ENCODE peak calls at places on chromosomes 7 and 10, in four cellular contexts. N is neural progenitor cell, I is MV-4-11, R is HS-27A. A is an unnamed sample.

GRCh38 chr7:70678621-70679251 is 453.2 kb upstream of the GALNT17 start:
- DNase-seq in N (no peak), R (no peak), I (peak; percentile 92), A (no peak)

GRCh38 chr7:74474271-74474865 is 20.7 kb downstream of the GTF2IRD1 start:
- DNase-seq in R (no peak), I (no peak), N (no peak), A (no peak)

GRCh38 chr7:29806131-29806792 is at the start of gene WIPF3:
- DNase-seq in I (no peak), R (no peak), N (peak; percentile 88), A (peak; percentile 75)

GRCh38 chr7:25382175-25382574 is 153.9 kb upstream of the NPVF start:
- DNase-seq in I (no peak), N (no peak), R (no peak), A (no peak)

GRCh38 chr7:116150588-116150987 is 59.8 kb upstream of the TES start:
- DNase-seq in R (no peak), I (peak; percentile 54), N (no peak), A (no peak)

GRCh38 chr7:28038175-28038855 is 142.3 kb downstream of the JAZF1 start:
- DNase-seq in N (no peak), R (no peak), I (no peak), A (no peak)

GRCh38 chr7:28203498-28204240 is 23.1 kb upstream of the JAZF1 start:
- DNase-seq in I (no peak), N (no peak), R (peak; percentile 15), A (no peak)

GRCh38 chr7:144862612-144863319 is 26.9 kb upstream of the TPK1 start:
- DNase-seq in N (no peak), R (no peak), I (no peak), A (no peak)

GRCh38 chr10:101615760-101616116 is 27.6 kb downstream of the DPCD start:
- DNase-seq in R (no peak), I (no peak), N (no peak), A (no peak)

GRCh38 chr7:54839538-54840213 is 80.7 kb upstream of the SEC61G start:
- DNase-seq in N (peak; percentile 71), I (peak; percentile 16), R (peak; percentile 5), A (peak; percentile 86)

GRCh38 chr7:99739699-99740572 is 4.9 kb upstream of the CYP3A7 start:
- DNase-seq in I (no peak), N (no peak), R (no peak), A (no peak)

GRCh38 chr10:79498431-79498830 is 13.9 kb upstream of the EIF5AL1 start:
- DNase-seq in R (no peak), N (no peak), I (no peak), A (no peak)

GRCh38 chr10:69676301-69676700 is 46.3 kb downstream of the FAM241B start:
- DNase-seq in R (no peak), N (no peak), I (no peak), A (no peak)

GRCh38 chr10:91930939-91931338 is 7.4 kb downstream of the BTAF1 start:
- DNase-seq in N (no peak), R (no peak), I (no peak), A (no peak)

GRCh38 chr7:141978351-141978750 is 4.8 kb upstream of the TAS2R38 start:
- DNase-seq in I (no peak), R (no peak), N (no peak), A (no peak)

GRCh38 chr7:143393267-143394041 is 12.3 kb downstream of the ZYX start:
- DNase-seq in R (no peak), N (no peak), I (no peak), A (peak; percentile 38)

GRCh38 chr10:99908512-99908911 is 101.2 kb downstream of the DNMBP start:
- DNase-seq in R (no peak), I (peak; percentile 42), N (no peak), A (no peak)

GRCh38 chr7:132838313-132838712 is 243.6 kb downstream of the CHCHD3 start:
- DNase-seq in I (no peak), N (no peak), R (no peak), A (no peak)

GRCh38 chr7:1668932-1669485 is 1.1 kb upstream of the ELFN1 start:
- DNase-seq in R (no peak), I (no peak), N (peak; percentile 84), A (peak; percentile 23)

GRCh38 chr10:19290770-19291169 is 242.2 kb downstream of the MALRD1 start:
- DNase-seq in I (no peak), N (no peak), R (no peak), A (no peak)

GRCh38 chr7:40331915-40332314 is 197.1 kb downstream of the SUGCT start:
- DNase-seq in R (no peak), N (no peak), I (no peak), A (no peak)

GRCh38 chr10:100485841-100486495 is 23.2 kb downstream of the WNT8B start:
- DNase-seq in I (no peak), R (no peak), N (peak; percentile 95), A (no peak)

GRCh38 chr10:101783736-101784118 is 481 bp upstream of the NPM3 start:
- DNase-seq in N (peak; percentile 74), R (no peak), I (no peak), A (no peak)

GRCh38 chr7:28623105-28623730 is 210.9 kb downstream of the CREB5 start:
- DNase-seq in I (peak; percentile 45), N (no peak), R (no peak), A (no peak)

A was measured in left ventricle myocardium superior.